ENCODE peak calls at places on chromosome 20, in eight cellular contexts. One of them, this sample, is unnamed. For H3K4me1, the result is how much of the 10 kb centered on the place peaks cover.

GRCh38 chr20:53608071-53608455 is 14.4 kb upstream of the ZNF217 start:
- DNase-seq in HepG2: no peak
- DNase-seq in IMR-90: no peak
- DNase-seq in stomach: peak
- DNase-seq in spleen: peak
- DNase-seq in adrenal gland: peak
- DNase-seq in breast epithelium: no peak
- DNase-seq in A549: no peak
- DNase-seq in this sample: no peak

GRCh38 chr20:54132612-54133433 is 41.0 kb downstream of the CYP24A1 start:
- DNase-seq in breast epithelium: no peak
- DNase-seq in A549: peak
- DNase-seq in HepG2: peak
- DNase-seq in IMR-90: peak
- DNase-seq in spleen: no peak
- DNase-seq in adrenal gland: no peak
- DNase-seq in stomach: no peak
- DNase-seq in this sample: no peak

GRCh38 chr20:37980383-37980782 is 52.9 kb downstream of the TTI1 start:
- DNase-seq in HepG2: no peak
- DNase-seq in adrenal gland: no peak
- DNase-seq in IMR-90: no peak
- DNase-seq in A549: no peak
- DNase-seq in spleen: no peak
- DNase-seq in stomach: no peak
- DNase-seq in breast epithelium: no peak
- DNase-seq in this sample: no peak

GRCh38 chr20:9200196-9200595 is 131.3 kb downstream of the PLCB4 start:
- DNase-seq in stomach: no peak
- DNase-seq in breast epithelium: no peak
- DNase-seq in HepG2: no peak
- DNase-seq in IMR-90: no peak
- DNase-seq in spleen: no peak
- DNase-seq in A549: no peak
- DNase-seq in adrenal gland: no peak
- DNase-seq in this sample: no peak

GRCh38 chr20:14865169-14865568 is 527.8 kb upstream of the FLRT3 start:
- DNase-seq in stomach: no peak
- DNase-seq in IMR-90: no peak
- DNase-seq in A549: no peak
- DNase-seq in spleen: no peak
- DNase-seq in breast epithelium: no peak
- DNase-seq in adrenal gland: no peak
- DNase-seq in HepG2: no peak
- DNase-seq in this sample: no peak

GRCh38 chr20:53949319-53949839 is 121.0 kb downstream of the BCAS1 start:
- DNase-seq in HepG2: no peak
- DNase-seq in spleen: peak
- DNase-seq in breast epithelium: no peak
- DNase-seq in adrenal gland: no peak
- DNase-seq in stomach: peak
- DNase-seq in IMR-90: peak
- DNase-seq in A549: no peak
- DNase-seq in this sample: peak

GRCh38 chr20:45863543-45864470 is 6.4 kb downstream of the ZSWIM3 start:
- DNase-seq in IMR-90: no peak
- DNase-seq in stomach: no peak
- DNase-seq in spleen: peak
- DNase-seq in breast epithelium: no peak
- DNase-seq in HepG2: peak
- DNase-seq in A549: no peak
- DNase-seq in adrenal gland: no peak
- DNase-seq in this sample: no peak

GRCh38 chr20:39524371-39524911 is 562.3 kb downstream of the DHX35 start:
- DNase-seq in stomach: no peak
- DNase-seq in A549: no peak
- DNase-seq in adrenal gland: no peak
- DNase-seq in breast epithelium: no peak
- DNase-seq in IMR-90: no peak
- DNase-seq in spleen: no peak
- DNase-seq in HepG2: no peak
- DNase-seq in this sample: peak

GRCh38 chr20:24915892-24916291 is 33.2 kb upstream of the CST7 start:
- DNase-seq in breast epithelium: no peak
- DNase-seq in adrenal gland: no peak
- DNase-seq in A549: no peak
- DNase-seq in HepG2: no peak
- DNase-seq in spleen: no peak
- DNase-seq in IMR-90: no peak
- DNase-seq in stomach: no peak
- DNase-seq in this sample: no peak

GRCh38 chr20:44217342-44218092 is 6.9 kb upstream of the OSER1 start:
- DNase-seq in spleen: peak
- DNase-seq in HepG2: peak
- DNase-seq in IMR-90: peak
- DNase-seq in breast epithelium: peak
- DNase-seq in adrenal gland: peak
- DNase-seq in A549: peak
- DNase-seq in stomach: peak
- DNase-seq in this sample: no peak

DNA sequence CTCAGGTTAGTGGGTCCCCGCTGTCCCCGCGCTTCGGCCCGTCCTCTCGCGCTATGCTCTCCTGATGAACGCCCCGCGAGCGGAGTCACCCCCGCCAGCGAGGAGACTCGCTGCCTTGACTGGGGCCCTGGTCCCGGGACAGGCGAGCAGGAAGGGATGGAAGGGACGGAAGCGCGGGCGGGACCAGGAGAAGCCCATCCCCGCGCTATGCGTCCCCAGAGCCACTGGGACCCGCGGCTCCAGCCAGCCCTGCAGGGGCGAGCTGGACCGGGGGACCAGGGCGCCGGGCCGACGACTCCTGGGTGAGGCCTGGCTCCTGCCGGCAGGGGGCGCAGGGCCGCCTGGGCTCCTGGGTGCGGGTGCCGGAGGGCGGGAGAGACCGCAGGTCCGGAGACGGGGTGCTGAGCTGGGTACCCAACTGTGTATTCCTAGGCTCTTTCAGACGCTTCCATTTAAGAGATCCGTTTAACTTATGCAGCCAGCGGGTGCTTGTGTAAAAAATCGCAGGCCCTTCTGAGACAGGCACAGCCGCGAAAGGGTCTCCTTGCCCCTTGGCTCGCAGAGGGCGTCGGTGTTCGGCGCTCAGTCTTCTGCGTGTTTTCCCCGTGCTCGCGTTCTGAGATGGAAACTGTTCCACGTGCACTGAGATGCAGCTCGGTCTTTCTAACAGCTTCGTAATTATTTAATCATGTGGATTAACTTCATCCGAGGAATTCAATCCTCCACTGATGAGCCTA is 580 bp upstream of the SYCP2 start:
- DNase-seq in A549: peak
- DNase-seq in breast epithelium: peak
- DNase-seq in stomach: peak
- DNase-seq in IMR-90: peak
- DNase-seq in spleen: peak
- DNase-seq in adrenal gland: peak
- DNase-seq in HepG2: peak
- DNase-seq in this sample: no peak
- TF ChIP-seq POLR2A in A549: no peak
- TF ChIP-seq POLR2A in breast epithelium: no peak
- TF ChIP-seq POLR2A in stomach: no peak
- TF ChIP-seq POLR2A in IMR-90: no peak
- TF ChIP-seq POLR2A in spleen: no peak
- TF ChIP-seq POLR2A in adrenal gland: no peak
- TF ChIP-seq POLR2A in HepG2: no peak
- TF ChIP-seq POLR2A in this sample: no peak

GRCh38 chr20:2654384-2654822 is 2.0 kb downstream of the NOP56 start:
- DNase-seq in stomach: no peak
- DNase-seq in A549: no peak
- DNase-seq in spleen: no peak
- DNase-seq in IMR-90: no peak
- DNase-seq in adrenal gland: no peak
- DNase-seq in breast epithelium: no peak
- DNase-seq in HepG2: no peak
- DNase-seq in this sample: no peak

GRCh38 chr20:2656471-2657117 is 4.2 kb downstream of the NOP56 start:
- DNase-seq in HepG2: no peak
- DNase-seq in adrenal gland: no peak
- DNase-seq in IMR-90: no peak
- DNase-seq in stomach: no peak
- DNase-seq in A549: no peak
- DNase-seq in breast epithelium: no peak
- DNase-seq in spleen: no peak
- DNase-seq in this sample: no peak

GRCh38 chr20:2655331-2656116 is 3.1 kb downstream of the NOP56 start:
- DNase-seq in spleen: no peak
- DNase-seq in IMR-90: no peak
- DNase-seq in adrenal gland: no peak
- DNase-seq in stomach: no peak
- DNase-seq in A549: no peak
- DNase-seq in HepG2: no peak
- DNase-seq in breast epithelium: no peak
- DNase-seq in this sample: no peak

GRCh38 chr20:2653511-2654383 is 1.3 kb downstream of the NOP56 start:
- DNase-seq in adrenal gland: peak
- DNase-seq in HepG2: no peak
- DNase-seq in A549: no peak
- DNase-seq in breast epithelium: no peak
- DNase-seq in spleen: peak
- DNase-seq in stomach: no peak
- DNase-seq in IMR-90: no peak
- DNase-seq in this sample: no peak

DNA sequence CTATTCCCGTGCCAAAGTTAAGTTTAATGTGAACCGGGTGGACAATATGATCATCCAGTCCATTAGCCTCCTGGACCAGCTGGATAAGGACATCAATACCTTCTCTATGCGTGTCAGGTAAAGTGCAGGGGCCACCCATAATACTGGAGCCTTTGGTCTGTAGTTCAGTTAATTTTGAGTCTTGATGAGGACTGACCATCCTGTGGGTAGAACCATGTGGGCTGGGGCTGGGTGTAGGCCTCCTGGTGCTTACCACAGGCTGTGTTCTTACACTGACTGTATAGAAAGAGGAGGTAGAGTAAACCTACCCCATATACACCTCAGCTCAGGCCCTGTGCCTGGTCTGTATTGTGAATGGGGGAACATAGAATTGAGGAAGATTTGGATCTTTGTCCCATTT is 2.4 kb downstream of the NOP56 start:
- DNase-seq in spleen: no peak
- DNase-seq in breast epithelium: no peak
- DNase-seq in A549: no peak
- DNase-seq in stomach: no peak
- DNase-seq in IMR-90: no peak
- DNase-seq in adrenal gland: peak
- DNase-seq in HepG2: no peak
- DNase-seq in this sample: no peak
- H3K27ac ChIP-seq in spleen: no peak
- H3K27ac ChIP-seq in breast epithelium: no peak
- H3K27ac ChIP-seq in A549: no peak
- H3K27ac ChIP-seq in stomach: no peak
- H3K27ac ChIP-seq in IMR-90: no peak
- H3K27ac ChIP-seq in adrenal gland: no peak
- H3K27ac ChIP-seq in HepG2: peak
- H3K27ac ChIP-seq in this sample: no peak

GRCh38 chr20:4038047-4038459 is 22.7 kb upstream of the RNF24 start:
- DNase-seq in IMR-90: peak
- DNase-seq in stomach: peak
- DNase-seq in HepG2: no peak
- DNase-seq in adrenal gland: peak
- DNase-seq in spleen: peak
- DNase-seq in breast epithelium: peak
- DNase-seq in A549: no peak
- DNase-seq in this sample: no peak

GRCh38 chr20:4036351-4036750 is 21.0 kb upstream of the RNF24 start:
- DNase-seq in stomach: no peak
- DNase-seq in HepG2: no peak
- DNase-seq in A549: no peak
- DNase-seq in breast epithelium: no peak
- DNase-seq in IMR-90: no peak
- DNase-seq in spleen: no peak
- DNase-seq in adrenal gland: no peak
- DNase-seq in this sample: no peak

GRCh38 chr20:4041748-4042411 is 26.5 kb upstream of the RNF24 start:
- DNase-seq in adrenal gland: peak
- DNase-seq in spleen: no peak
- DNase-seq in HepG2: no peak
- DNase-seq in stomach: peak
- DNase-seq in A549: peak
- DNase-seq in breast epithelium: peak
- DNase-seq in IMR-90: peak
- DNase-seq in this sample: no peak

GRCh38 chr20:4040283-4041179 is 25.2 kb upstream of the RNF24 start:
- DNase-seq in spleen: no peak
- DNase-seq in HepG2: no peak
- DNase-seq in A549: no peak
- DNase-seq in adrenal gland: no peak
- DNase-seq in stomach: peak
- DNase-seq in breast epithelium: no peak
- DNase-seq in IMR-90: no peak
- DNase-seq in this sample: no peak

DNA sequence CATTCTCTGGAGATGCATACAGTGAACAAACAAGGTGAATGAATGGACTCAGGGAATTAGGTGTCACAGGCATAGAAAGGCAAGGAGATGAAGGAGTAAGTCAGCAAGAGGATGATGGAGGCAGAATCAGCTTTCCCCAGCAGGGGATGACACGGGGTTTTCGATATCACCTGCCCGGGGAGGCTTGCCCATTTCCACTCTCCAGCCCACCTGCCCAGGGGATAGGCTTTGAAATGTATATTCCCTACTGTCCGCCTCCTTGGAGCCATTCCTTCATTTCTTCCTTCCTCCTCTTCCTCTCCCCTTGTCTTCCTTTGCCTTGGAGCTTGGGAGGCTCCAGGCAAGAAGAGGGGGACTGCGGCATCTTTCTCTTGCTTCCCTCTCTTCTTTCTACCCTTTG is 23.3 kb upstream of the RNF24 start:
- DNase-seq in adrenal gland: no peak
- DNase-seq in breast epithelium: no peak
- DNase-seq in stomach: no peak
- DNase-seq in IMR-90: no peak
- DNase-seq in spleen: no peak
- DNase-seq in HepG2: no peak
- DNase-seq in A549: no peak
- DNase-seq in this sample: no peak
- H3K4me1 ChIP-seq in adrenal gland: under half
- H3K4me1 ChIP-seq in breast epithelium: under half
- H3K4me1 ChIP-seq in stomach: under half
- H3K4me1 ChIP-seq in IMR-90: under half
- H3K4me1 ChIP-seq in spleen: under half
- H3K4me1 ChIP-seq in HepG2: under half
- H3K4me1 ChIP-seq in A549: under half
- H3K4me1 ChIP-seq in this sample: under half

DNA sequence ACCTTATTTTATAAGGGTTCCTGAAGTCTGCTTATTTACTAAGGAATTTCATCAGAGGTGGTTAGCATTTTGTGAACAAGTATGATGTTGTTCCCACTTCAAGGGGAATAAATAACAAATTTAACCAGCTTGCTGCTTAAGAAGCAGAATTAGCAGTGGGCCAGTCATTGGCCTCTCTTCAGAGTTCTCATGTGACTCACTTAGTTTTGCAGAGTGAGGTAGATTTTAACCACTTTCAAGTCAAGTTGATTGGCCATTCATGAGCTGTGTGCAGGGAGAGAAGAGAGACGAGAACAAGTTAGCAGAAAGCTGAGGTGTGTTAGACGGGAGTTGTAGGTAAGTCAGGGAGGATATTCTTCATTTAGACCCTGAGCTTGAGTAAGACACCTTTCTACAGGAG is 18.1 kb downstream of the TOP1 start:
- DNase-seq in A549: no peak
- DNase-seq in stomach: no peak
- DNase-seq in breast epithelium: no peak
- DNase-seq in adrenal gland: no peak
- DNase-seq in spleen: no peak
- DNase-seq in HepG2: no peak
- DNase-seq in IMR-90: peak
- DNase-seq in this sample: no peak
- TF ChIP-seq POLR2A in A549: no peak
- TF ChIP-seq POLR2A in stomach: no peak
- TF ChIP-seq POLR2A in breast epithelium: no peak
- TF ChIP-seq POLR2A in adrenal gland: no peak
- TF ChIP-seq POLR2A in spleen: no peak
- TF ChIP-seq POLR2A in HepG2: no peak
- TF ChIP-seq POLR2A in IMR-90: no peak
- TF ChIP-seq POLR2A in this sample: no peak

This sample was measured in esophagus muscularis mucosa.